ENCODE peak calls at places on chromosomes 6 and 20, in nine cellular contexts. U is sigmoid colon; R is lung; O is neuronal stem cell; T is fibroblast of lung; V is tibial artery; E is naive thymus-derived CD4-positive, alpha-beta T cell; F is SJSA1; Y is pancreas. C is an unnamed sample. For H3K4me1 and H3K9me3, the result is how much of the 10 kb centered on the place peaks cover.

GRCh38 chr6:2192971-2193370 is 52.4 kb downstream of the GMDS start:
- DNase-seq in U (no peak), R (no peak), O (no peak), T (no peak), V (no peak), E (no peak), F (no peak), Y (no peak), C (no peak)

GRCh38 chr20:18743665-18744440 is 69.7 kb upstream of the SCP2D1 start:
- DNase-seq in U (no peak), R (no peak), O (no peak), T (no peak), V (no peak), E (no peak), F (no peak), Y (no peak), C (no peak)

GRCh38 chr6:43086022-43086658 is 10.0 kb downstream of the PTK7 start:
- DNase-seq in U (no peak), R (no peak), O (no peak), T (no peak), V (no peak), E (no peak), F (no peak), Y (no peak), C (no peak)

GRCh38 chr6:131231103-131231502 is 95.8 kb downstream of the AKAP7 start:
- DNase-seq in U (no peak), R (no peak), O (no peak), T (no peak), V (no peak), E (no peak), F (no peak), Y (no peak), C (no peak)

GRCh38 chr6:159633196-159633595 is 59.8 kb downstream of the SOD2 start:
- DNase-seq in U (no peak), R (no peak), O (no peak), T (peak), V (no peak), E (no peak), F (no peak), Y (no peak), C (no peak)

GRCh38 chr6:74409447-74409846 is 713.4 kb downstream of the CD109 start:
- DNase-seq in U (no peak), R (no peak), O (peak), T (peak), V (no peak), E (no peak), F (no peak), Y (no peak), C (no peak)

GRCh38 chr6:147486683-147487082 is 21.8 kb upstream of the SAMD5 start:
- DNase-seq in U (no peak), R (no peak), O (no peak), T (no peak), V (no peak), E (no peak), F (no peak), Y (no peak), C (no peak)

GRCh38 chr6:121521164-121521555 is 85.7 kb downstream of the GJA1 start:
- DNase-seq in U (no peak), R (no peak), O (no peak), T (no peak), V (no peak), E (no peak), F (peak), Y (no peak), C (no peak)

GRCh38 chr6:106287215-106287614 is 38.3 kb downstream of the ATG5 start:
- DNase-seq in U (no peak), R (no peak), O (no peak), T (peak), V (no peak), E (no peak), F (no peak), Y (no peak), C (no peak)

GRCh38 chr6:40611912-40612311 is 24.7 kb upstream of the LRFN2 start:
- DNase-seq in U (no peak), R (no peak), O (no peak), T (no peak), V (no peak), E (no peak), F (no peak), Y (no peak), C (no peak)

GRCh38 chr6:153001767-153002612 is 519 bp downstream of the MTRF1L start:
- DNase-seq in U (no peak), R (no peak), O (no peak), T (peak), V (no peak), E (no peak), F (no peak), Y (no peak), C (no peak)

GRCh38 chr20:49914310-49915117 is 815 bp downstream of the SPATA2 start:
- DNase-seq in U (no peak), R (no peak), O (no peak), T (peak), V (peak), E (no peak), F (no peak), Y (peak), C (no peak)

GRCh38 chr20:9230406-9230805 is 161.5 kb downstream of the PLCB4 start:
- DNase-seq in U (no peak), R (no peak), O (no peak), T (no peak), V (no peak), E (no peak), F (no peak), Y (no peak), C (no peak)

GRCh38 chr20:5718896-5719595 is 31.2 kb upstream of the SHLD1 start:
- DNase-seq in U (no peak), R (no peak), O (no peak), T (no peak), V (no peak), E (no peak), F (no peak), Y (no peak), C (no peak)
- H3K4me1 ChIP-seq in U (under half), R (under half), O (under half), T (under half), V (under half), E (under half), F (under half), Y (under half), C (under half)

DNA sequence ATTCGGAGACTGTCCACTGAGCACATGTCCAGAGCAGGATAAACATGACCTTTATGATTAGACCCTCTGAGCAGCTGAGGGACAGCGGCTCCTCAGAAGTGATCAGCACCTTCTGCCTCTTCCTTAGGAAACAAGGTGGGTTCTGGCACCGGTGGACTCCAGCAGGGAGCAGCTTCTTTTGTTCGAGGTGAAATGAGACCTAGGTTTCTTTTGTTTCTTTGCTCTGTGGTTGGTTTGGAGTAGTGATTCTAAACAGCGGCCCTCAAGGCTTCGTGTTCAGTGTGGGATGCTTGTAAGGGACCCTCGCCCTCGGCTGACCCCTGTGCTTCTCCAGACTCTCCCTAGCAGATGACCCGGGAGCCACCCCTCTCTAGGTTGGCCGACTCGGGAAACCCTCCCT is 14.6 kb upstream of the FRMD1 start:
- DNase-seq in U (no peak), R (no peak), O (no peak), T (no peak), V (no peak), E (no peak), F (no peak), Y (no peak), C (no peak)
- H3K9me3 ChIP-seq in U (under half), R (under half), O (under half), T (under half), V (under half), E (under half), F (under half), Y (under half), C (under half)

GRCh38 chr20:31967830-31968249 is at the start of gene XKR7:
- DNase-seq in U (no peak), R (no peak), O (peak), T (no peak), V (no peak), E (no peak), F (no peak), Y (no peak), C (no peak)
- H3K4me3 ChIP-seq in U (no peak), R (peak), O (peak), T (no peak), V (no peak), E (no peak), F (peak), Y (peak), C (peak)

DNA sequence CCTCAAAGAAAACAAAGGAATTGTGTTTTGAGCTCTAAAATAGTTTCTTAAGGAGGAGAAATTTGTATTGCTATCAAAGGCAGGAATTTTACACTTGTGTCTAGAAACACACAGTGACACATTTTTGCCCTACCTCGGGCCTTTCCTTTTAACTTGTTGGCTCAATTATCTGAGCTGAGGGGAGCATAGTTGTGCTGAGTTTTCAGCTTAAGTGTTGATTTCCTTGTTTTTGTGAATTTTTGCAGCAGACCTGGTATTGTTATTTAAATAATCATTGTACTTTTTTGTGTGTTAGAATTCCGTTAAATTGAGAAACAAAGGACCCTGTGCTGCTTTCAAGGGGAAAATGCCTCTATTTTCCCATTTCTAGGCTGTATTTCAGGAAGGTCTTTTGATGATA is 249.7 kb downstream of the CD83 start:
- DNase-seq in U (no peak), R (no peak), O (no peak), T (no peak), V (no peak), E (no peak), F (no peak), Y (no peak), C (no peak)
- H3K4me1 ChIP-seq in U (under half), R (under half), O (under half), T (under half), V (under half), E (under half), F (under half), Y (under half), C (under half)

GRCh38 chr6:30283761-30284160 is 43.0 kb upstream of the TRIM39 start:
- DNase-seq in U (no peak), R (no peak), O (no peak), T (no peak), V (no peak), E (no peak), F (no peak), Y (no peak), C (no peak)
- H3K9me3 ChIP-seq in U (under half), R (under half), O (half or more), T (under half), V (half or more), E (under half), F (under half), Y (under half), C (under half)

GRCh38 chr20:47350181-47350550 is 6.3 kb downstream of the ZMYND8 start:
- DNase-seq in U (no peak), R (no peak), O (no peak), T (no peak), V (no peak), E (peak), F (no peak), Y (no peak), C (no peak)
- H3K4me3 ChIP-seq in U (no peak), R (no peak), O (no peak), T (no peak), V (no peak), E (no peak), F (no peak), Y (no peak), C (no peak)

DNA sequence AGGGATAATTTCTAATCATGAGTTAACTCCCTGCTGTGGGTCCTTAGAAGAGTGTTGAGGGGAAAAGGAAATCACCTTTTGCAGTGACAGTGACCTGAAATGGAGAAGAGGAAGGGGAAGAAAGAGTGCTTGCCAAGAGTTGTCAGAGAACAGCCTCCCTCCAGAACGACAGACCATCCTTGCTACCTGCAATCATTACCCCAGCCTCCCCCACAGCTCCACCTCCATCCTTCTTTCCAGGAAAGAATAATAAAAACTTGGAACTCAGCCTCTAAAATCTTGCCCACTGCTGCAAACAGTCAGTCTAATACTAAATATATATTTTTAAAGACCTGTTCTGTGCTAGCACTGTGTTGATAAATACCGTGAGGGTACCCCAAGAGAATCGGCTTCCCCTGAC is 28.7 kb upstream of the FUCA2 start:
- DNase-seq in U (no peak), R (no peak), O (no peak), T (no peak), V (no peak), E (no peak), F (no peak), Y (no peak), C (no peak)
- H3K4me1 ChIP-seq in U (under half), R (under half), O (under half), T (under half), V (under half), E (half or more), F (under half), Y (under half), C (under half)

GRCh38 chr20:59824711-59825562 is 108.5 kb downstream of the SYCP2 start:
- DNase-seq in U (no peak), R (no peak), O (no peak), T (no peak), V (no peak), E (no peak), F (no peak), Y (no peak), C (peak)
- H3K9me3 ChIP-seq in U (under half), R (under half), O (under half), T (under half), V (under half), E (under half), F (under half), Y (under half), C (under half)

GRCh38 chr6:28218312-28219248 is 6.5 kb upstream of the ZSCAN9 start:
- DNase-seq in U (peak), R (peak), O (peak), T (peak), V (peak), E (no peak), F (peak), Y (peak), C (no peak)
- H3K4me3 ChIP-seq in U (peak), R (peak), O (peak), T (peak), V (peak), E (peak), F (peak), Y (peak), C (peak)

GRCh38 chr20:57616143-57616951 is 3.9 kb downstream of the ZBP1 start:
- DNase-seq in U (no peak), R (no peak), O (no peak), T (no peak), V (peak), E (no peak), F (peak), Y (no peak), C (peak)
- H3K4me1 ChIP-seq in U (under half), R (under half), O (under half), T (under half), V (under half), E (under half), F (under half), Y (under half), C (under half)